ENCODE peak calls at places on chromosomes 5 and 9, in four cellular contexts. X, S, A and Y are unnamed samples.
A peak's percentile ranks its signal among the peaks of the same experiment; 100 is the strongest.

GRCh38 chr9:83144492-83144891 is 81.5 kb upstream of the RASEF start:
- DNase-seq in X (no peak), S (no peak), A (no peak), Y (no peak)

GRCh38 chr5:137395011-137395755 is 103.9 kb downstream of the SPOCK1 start:
- DNase-seq in X (no peak), S (peak; percentile 65), A (peak; percentile 20), Y (peak; percentile 9)

GRCh38 chr9:134336174-134336705 is 10.0 kb downstream of the RXRA start:
- DNase-seq in X (no peak), S (no peak), A (no peak), Y (no peak)

GRCh38 chr5:132102944-132103343 is 29.4 kb downstream of the CSF2 start:
- DNase-seq in X (no peak), S (no peak), A (no peak), Y (no peak)

GRCh38 chr9:88821033-88821748 is 170.1 kb upstream of the S1PR3 start:
- DNase-seq in X (no peak), S (no peak), A (no peak), Y (no peak)

GRCh38 chr5:27403248-27403882 is 365.0 kb upstream of the CDH9 start:
- DNase-seq in X (no peak), S (peak; percentile 46), A (no peak), Y (no peak)

GRCh38 chr9:116015855-116016254 is 137.7 kb upstream of the PAPPA start:
- DNase-seq in X (no peak), S (no peak), A (no peak), Y (no peak)

GRCh38 chr5:8845316-8845715 is 700.6 kb downstream of the SEMA5A start:
- DNase-seq in X (no peak), S (peak; percentile 87), A (no peak), Y (peak; percentile 86)

GRCh38 chr5:10172242-10172641 is 77.4 kb downstream of the ATPSCKMT start:
- DNase-seq in X (no peak), S (no peak), A (no peak), Y (no peak)

GRCh38 chr5:21806943-21807342 is 1046.2 kb downstream of the CDH12 start:
- DNase-seq in X (no peak), S (peak; percentile 98), A (no peak), Y (no peak)

GRCh38 chr5:148697177-148697820 is 43.0 kb upstream of the HTR4 start:
- DNase-seq in X (no peak), S (peak; percentile 87), A (peak; percentile 50), Y (peak; percentile 77)

GRCh38 chr9:98958271-98958989 is 14.7 kb downstream of the COL15A1 start:
- DNase-seq in X (no peak), S (no peak), A (no peak), Y (peak; percentile 25)

GRCh38 chr9:121823451-121824169 is 172.2 kb downstream of the DAB2IP start:
- DNase-seq in X (no peak), S (no peak), A (no peak), Y (no peak)

GRCh38 chr5:90056911-90057705 is 352.4 kb downstream of the CETN3 start:
- DNase-seq in X (no peak), S (no peak), A (no peak), Y (no peak)

GRCh38 chr9:137402752-137403151 is 20.2 kb downstream of the EXD3 start:
- DNase-seq in X (no peak), S (no peak), A (no peak), Y (no peak)

GRCh38 chr5:109329296-109330252 is 80.2 kb downstream of the PJA2 start:
- DNase-seq in X (no peak), S (peak; percentile 65), A (peak; percentile 57), Y (peak; percentile 66)

GRCh38 chr9:137762414-137763061 is 115.0 kb upstream of the CACNA1B start:
- DNase-seq in X (no peak), S (no peak), A (no peak), Y (peak; percentile 68)

GRCh38 chr9:116144038-116144437 is 9.6 kb upstream of the PAPPA start:
- DNase-seq in X (no peak), S (peak; percentile 82), A (no peak), Y (peak; percentile 81)

GRCh38 chr9:89400398-89401116 is 82.3 kb downstream of the SECISBP2 start:
- DNase-seq in X (no peak), S (no peak), A (no peak), Y (no peak)

GRCh38 chr5:181184845-181185216 is 20.2 kb downstream of the TRIM7 start:
- DNase-seq in X (no peak), S (no peak), A (no peak), Y (no peak)

GRCh38 chr5:181243521-181244307 is at the start of gene RACK1:
- DNase-seq in X (peak; percentile 91), S (peak; percentile 78), A (peak; percentile 95), Y (peak; percentile 94)

GRCh38 chr9:8778356-8778755 is 978.8 kb upstream of the DMAC1 start:
- DNase-seq in X (no peak), S (no peak), A (no peak), Y (no peak)

GRCh38 chr9:81855538-81855937 is 72.7 kb upstream of the SPATA31D4 start:
- DNase-seq in X (no peak), S (peak; percentile 62), A (no peak), Y (peak; percentile 36)

GRCh38 chr5:35342664-35343063 is 112.4 kb upstream of the PRLR start:
- DNase-seq in X (no peak), S (no peak), A (no peak), Y (no peak)

GRCh38 chr5:126883801-126884200 is 106.9 kb downstream of the LMNB1 start:
- DNase-seq in X (no peak), S (no peak), A (peak; percentile 12), Y (no peak)

GRCh38 chr9:17793713-17794622 is 215.1 kb downstream of the SH3GL2 start:
- DNase-seq in X (no peak), S (peak; percentile 56), A (no peak), Y (no peak)

GRCh38 chr9:74940600-74940999 is 12.1 kb downstream of the C9orf40 start:
- DNase-seq in X (no peak), S (peak; percentile 75), A (peak; percentile 10), Y (no peak)

GRCh38 chr5:148397968-148398595 is 14.3 kb downstream of the FBXO38 start:
- DNase-seq in X (no peak), S (peak; percentile 54), A (no peak), Y (no peak)

GRCh38 chr5:140588311-140589070 is 23.9 kb downstream of the SLC35A4 start:
- DNase-seq in X (no peak), S (no peak), A (peak; percentile 61), Y (no peak)

GRCh38 chr5:52693836-52694235 is 93.9 kb upstream of the ITGA1 start:
- DNase-seq in X (no peak), S (no peak), A (no peak), Y (no peak)

GRCh38 chr5:108381034-108381954 is 604 bp downstream of the FBXL17 start:
- DNase-seq in X (peak; percentile 90), S (peak; percentile 64), A (peak; percentile 66), Y (peak; percentile 93)

GRCh38 chr9:89477811-89478583 is 19.9 kb downstream of the SEMA4D start:
- DNase-seq in X (no peak), S (peak; percentile 71), A (peak; percentile 95), Y (no peak)

GRCh38 chr9:97307091-97307490 is 368 bp upstream of the CCDC180 start:
- DNase-seq in X (peak; percentile 86), S (no peak), A (peak; percentile 66), Y (peak; percentile 41)

GRCh38 chr9:108468364-108468763 is 387.4 kb downstream of the ACTL7B start:
- DNase-seq in X (no peak), S (peak; percentile 62), A (peak; percentile 36), Y (peak; percentile 62)

DNA sequence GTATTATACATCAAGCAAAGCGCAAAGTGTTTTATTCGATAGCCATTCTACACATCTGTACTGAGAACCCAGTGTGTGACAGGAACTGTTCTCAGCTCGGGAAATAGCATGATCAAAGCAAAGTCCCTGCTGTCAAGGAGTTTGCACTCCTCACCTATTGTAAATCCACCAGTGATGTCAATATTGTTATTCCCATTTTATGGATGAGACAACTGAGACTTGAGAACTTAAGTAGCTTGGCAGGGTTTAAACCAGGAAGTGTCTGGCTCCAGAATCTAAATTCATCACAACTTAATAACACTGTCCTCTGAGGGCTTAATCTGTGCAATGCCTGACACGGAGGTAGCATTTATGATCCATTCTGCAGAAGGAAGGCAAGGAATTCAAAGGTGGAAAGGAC is 50.7 kb downstream of the ADAM19 start:
- DNase-seq in X (no peak), S (no peak), A (no peak), Y (no peak)
- TF ChIP-seq CTCF in X (no peak), S (no peak), A (no peak), Y (no peak)

GRCh38 chr9:112348993-112349333 is 15.5 kb upstream of the PTBP3 start:
- DNase-seq in X (no peak), S (no peak), A (no peak), Y (no peak)
- H3K4me3 ChIP-seq in X (no peak overlapping the region), S (no peak overlapping the region), A (no peak overlapping the region), Y (peak overlapping the region; percentile 61)

GRCh38 chr5:122313001-122313402 is 965 bp downstream of the SNCAIP start:
- DNase-seq in X (no peak), S (no peak), A (peak; percentile 90), Y (no peak)

GRCh38 chr5:122315511-122315910 is 3.5 kb downstream of the SNCAIP start:
- DNase-seq in X (no peak), S (peak; percentile 26), A (no peak), Y (no peak)

GRCh38 chr5:122313941-122314340 is 1.9 kb downstream of the SNCAIP start:
- DNase-seq in X (no peak), S (no peak), A (peak; percentile 58), Y (no peak)

GRCh38 chr5:122319897-122320296 is 7.9 kb downstream of the SNCAIP start:
- DNase-seq in X (no peak), S (no peak), A (no peak), Y (no peak)

GRCh38 chr5:122316652-122317051 is 4.6 kb downstream of the SNCAIP start:
- DNase-seq in X (no peak), S (no peak), A (no peak), Y (no peak)
- TF ChIP-seq CTCF in X (no peak), S (no peak), A (no peak), Y (no peak)

GRCh38 chr9:131737426-131737825 is 2.5 kb downstream of the RAPGEF1 start:
- DNase-seq in X (no peak), S (no peak), A (no peak), Y (no peak)
- H3K4me3 ChIP-seq in X (no peak overlapping the region), S (no peak overlapping the region), A (no peak overlapping the region), Y (no peak overlapping the region)

DNA sequence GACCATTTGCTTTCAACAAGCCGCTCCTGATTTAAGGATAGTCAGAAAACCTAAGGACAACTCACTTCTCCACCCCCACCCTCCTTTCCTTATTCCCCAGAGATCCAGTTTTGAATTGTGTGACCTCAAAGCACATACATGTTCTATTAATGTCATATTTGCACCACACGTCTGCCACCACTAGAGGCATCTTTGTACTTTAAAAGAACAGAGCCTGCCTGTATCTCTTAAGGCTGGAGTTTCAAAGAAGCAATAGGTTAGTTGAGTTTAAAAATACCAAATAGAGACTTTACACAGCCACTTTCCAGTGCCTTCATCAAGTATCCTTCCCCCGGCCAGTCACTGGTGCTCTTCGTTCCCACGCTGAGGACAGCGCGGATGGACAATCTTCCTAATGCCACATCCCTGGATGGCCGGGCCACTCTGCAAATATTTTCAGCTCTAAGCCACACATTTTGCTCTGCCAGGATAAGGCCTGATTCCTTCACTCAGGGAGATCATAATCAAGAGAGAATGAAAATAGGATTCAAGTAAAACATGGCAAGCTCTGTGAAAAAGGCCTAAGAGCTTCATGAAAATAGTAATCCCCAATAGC is 146.3 kb downstream of the SNCAIP start:
- DNase-seq in X (no peak), S (peak; percentile 34), A (peak; percentile 9), Y (peak; percentile 4)
- TF ChIP-seq CTCF in X (peak; percentile 16), S (peak; percentile 64), A (peak; percentile 21), Y (peak; percentile 49)